ENCODE peak calls at places on chromosomes 16 and 17, in four cellular contexts. A, X, P and F are unnamed samples.

GRCh38 chr17:7856081-7856791 is 1.1 kb downstream of the NAA38 start:
- DNase-seq in A (peak; percentile 83), X (peak; percentile 83), P (no peak), F (no peak)

GRCh38 chr17:82917656-82918345 is 78.0 kb upstream of the ZNF750 start:
- DNase-seq in A (no peak), X (peak; percentile 39), P (no peak), F (no peak)

GRCh38 chr17:33012522-33013033 is 20.9 kb downstream of the SPACA3 start:
- DNase-seq in A (no peak), X (no peak), P (no peak), F (no peak)

GRCh38 chr16:72921620-72922019 is 126.3 kb downstream of the ZFHX3 start:
- DNase-seq in A (peak; percentile 72), X (peak; percentile 45), P (no peak), F (peak; percentile 18)

GRCh38 chr17:44935116-44935515 is 12.5 kb downstream of the KIF18B start:
- DNase-seq in A (no peak), X (no peak), P (no peak), F (no peak)

GRCh38 chr17:49748223-49748622 is 15.7 kb downstream of the FAM117A start:
- DNase-seq in A (no peak), X (no peak), P (no peak), F (no peak)

GRCh38 chr16:15032547-15033308 is 23.1 kb downstream of the NTAN1 start:
- DNase-seq in A (no peak), X (no peak), P (peak; percentile 40), F (no peak)

GRCh38 chr16:50548659-50549560 is 714 bp downstream of the NKD1 start:
- DNase-seq in A (peak; percentile 47), X (no peak), P (peak; percentile 45), F (no peak)

GRCh38 chr16:23337836-23338550 is 35.9 kb downstream of the SCNN1B start:
- DNase-seq in A (no peak), X (no peak), P (no peak), F (no peak)

DNA sequence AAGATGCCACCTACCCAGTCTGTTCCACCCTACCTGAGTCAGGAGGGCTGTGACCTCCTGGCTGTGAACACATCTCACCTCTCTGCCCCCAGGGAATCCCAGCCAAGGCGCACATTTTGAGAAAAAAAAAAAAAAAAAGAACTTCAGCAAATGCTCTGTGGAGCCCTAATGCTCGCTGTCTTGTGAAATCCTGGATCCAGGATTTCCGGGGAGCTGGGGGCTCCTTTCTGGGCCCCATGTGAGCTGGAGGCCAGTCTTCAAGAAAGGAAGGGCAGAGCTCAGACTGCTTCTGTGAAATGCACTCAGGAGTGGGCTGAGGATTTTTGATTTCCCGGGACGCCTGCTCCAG is 36.0 kb upstream of the EMP2 start:
- DNase-seq in A (no peak), X (no peak), P (no peak), F (no peak)
- H3K27ac ChIP-seq in A (no peak overlapping the region), X (no peak overlapping the region), P (no peak overlapping the region), F (no peak overlapping the region)

DNA sequence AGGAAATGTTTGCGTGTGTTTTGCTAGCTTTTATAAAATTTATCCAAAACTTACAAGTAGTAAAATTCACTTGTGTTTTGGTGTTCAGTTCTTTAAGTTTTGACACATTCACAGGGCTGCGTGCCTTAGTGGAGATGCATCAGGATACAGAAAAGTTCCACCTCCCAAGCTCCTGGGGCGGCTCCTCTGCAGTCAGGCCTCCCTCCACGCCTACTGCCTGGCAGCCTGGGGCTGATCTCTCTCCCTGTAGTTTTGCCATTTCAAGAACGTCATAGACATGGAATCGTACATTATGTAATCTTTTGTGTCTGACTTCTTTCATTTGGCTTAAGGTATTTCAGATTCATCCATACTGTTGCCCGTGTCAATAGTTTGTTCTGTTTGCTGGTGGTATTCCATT is 27.2 kb upstream of the IRF8 start:
- DNase-seq in A (no peak), X (no peak), P (no peak), F (no peak)
- H3K27ac ChIP-seq in A (no peak overlapping the region), X (no peak overlapping the region), P (no peak overlapping the region), F (no peak overlapping the region)

DNA sequence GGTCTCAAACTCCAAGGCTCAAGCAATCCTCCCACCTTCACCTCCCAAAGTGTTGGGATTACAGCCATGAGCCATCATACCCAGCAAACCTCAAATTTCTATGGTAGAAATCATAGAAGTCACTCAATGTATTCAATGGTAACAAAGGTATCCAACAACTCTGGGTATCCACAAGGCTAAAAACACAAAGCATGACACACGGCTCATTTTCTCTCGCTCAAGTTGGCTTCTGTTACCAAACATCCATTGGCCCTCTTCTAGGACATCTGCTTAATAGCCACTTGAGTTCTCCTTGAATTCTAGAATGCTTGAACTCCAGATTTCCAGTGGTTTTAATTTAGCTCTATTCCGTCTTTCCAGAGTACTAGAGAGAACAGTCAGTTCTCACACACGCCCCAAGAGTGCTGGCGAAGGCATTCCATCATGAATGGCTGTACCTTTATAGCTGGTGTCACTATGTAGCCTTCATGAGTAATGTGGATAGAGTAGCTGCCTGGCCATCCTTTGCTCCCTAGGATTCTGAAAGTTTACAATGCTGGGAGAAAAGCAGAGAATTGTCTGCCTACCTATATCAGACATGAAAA is 42.6 kb downstream of the SPAG9 start:
- DNase-seq in A (no peak), X (no peak), P (no peak), F (no peak)
- H3K27ac ChIP-seq in A (no peak overlapping the region), X (no peak overlapping the region), P (no peak overlapping the region), F (no peak overlapping the region)

GRCh38 chr16:586047-586644 is 3.7 kb upstream of the RAB40C start:
- DNase-seq in A (peak; percentile 42), X (no peak), P (no peak), F (no peak)

GRCh38 chr16:588889-589657 is 793 bp upstream of the RAB40C start:
- DNase-seq in A (peak; percentile 99), X (peak; percentile 96), P (peak; percentile 99), F (peak; percentile 97)

GRCh38 chr16:585351-585750 is 4.5 kb upstream of the RAB40C start:
- DNase-seq in A (peak; percentile 48), X (no peak), P (no peak), F (no peak)

GRCh38 chr16:588639-588888 is 1.3 kb upstream of the RAB40C start:
- DNase-seq in A (peak; percentile 69), X (peak; percentile 51), P (peak; percentile 78), F (no peak)

GRCh38 chr16:586645-587590 is 2.9 kb upstream of the RAB40C start:
- DNase-seq in A (peak; percentile 69), X (peak; percentile 80), P (no peak), F (no peak)
- H3K27ac ChIP-seq in A (no peak overlapping the region), X (peak overlapping the region; percentile 31), P (no peak overlapping the region), F (no peak overlapping the region)

DNA sequence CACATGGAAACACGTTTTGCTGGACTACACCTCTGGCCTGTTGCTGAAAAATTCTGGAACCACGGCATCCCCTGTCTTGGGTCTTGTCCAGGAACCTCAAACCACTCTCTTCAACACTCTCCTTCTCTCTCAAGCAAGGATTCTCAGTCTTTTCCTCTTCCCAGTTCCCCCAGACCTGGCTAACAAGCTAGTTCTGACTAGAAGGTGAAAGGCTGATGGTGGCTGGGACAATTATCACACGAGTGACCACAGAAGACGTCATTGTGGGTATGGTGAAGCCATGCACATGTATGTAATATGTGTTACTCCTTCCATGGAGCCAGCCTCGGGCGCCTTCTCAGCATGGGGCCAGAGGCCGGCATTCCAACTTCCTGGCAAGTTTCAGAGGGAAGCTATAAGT is 123.0 kb downstream of the CDYL2 start:
- DNase-seq in A (no peak), X (no peak), P (no peak), F (no peak)
- H3K27ac ChIP-seq in A (no peak overlapping the region), X (no peak overlapping the region), P (no peak overlapping the region), F (peak overlapping the region; percentile 58)

DNA sequence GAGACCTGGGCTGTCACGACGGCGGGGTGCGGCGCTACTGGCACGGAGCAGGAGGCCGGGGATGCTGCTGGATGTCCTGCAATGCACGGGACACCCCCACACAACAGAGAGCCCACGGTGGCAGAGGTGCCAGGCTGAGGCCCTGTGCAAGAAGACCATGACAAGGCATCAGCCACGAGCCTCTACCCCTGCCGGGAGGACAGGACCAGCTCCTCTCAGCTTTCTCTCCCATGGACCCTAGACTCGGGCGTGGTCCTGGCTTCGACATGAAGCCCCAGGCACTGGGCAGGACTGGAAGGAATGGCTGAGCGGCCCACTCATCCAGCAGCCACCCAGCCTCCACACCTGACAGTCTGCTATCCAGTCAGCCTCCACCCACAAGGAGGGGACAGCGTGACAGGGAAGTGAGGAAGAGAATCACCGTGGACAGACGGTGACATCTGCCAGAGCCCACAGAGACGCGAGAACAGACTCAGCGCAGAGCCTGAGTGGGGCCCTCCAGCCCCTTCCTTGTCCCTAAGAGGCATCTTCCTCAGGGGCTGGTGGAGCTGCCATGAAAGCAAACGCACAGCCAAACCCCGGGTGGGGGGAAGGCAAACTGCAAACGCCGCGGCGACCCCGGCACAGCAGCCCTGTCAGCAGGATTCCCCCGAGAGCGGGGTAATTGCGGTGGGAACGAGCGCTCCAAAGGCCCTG is 25.5 kb downstream of the SLC7A5 start:
- DNase-seq in A (no peak), X (no peak), P (no peak), F (no peak)
- H3K27ac ChIP-seq in A (no peak overlapping the region), X (no peak overlapping the region), P (no peak overlapping the region), F (no peak overlapping the region)

GRCh38 chr17:74780443-74781238 is 4.5 kb upstream of the NAT9 start:
- DNase-seq in A (no peak), X (no peak), P (no peak), F (peak; percentile 23)

GRCh38 chr17:74777884-74778490 is 1.8 kb upstream of the NAT9 start:
- DNase-seq in A (no peak), X (no peak), P (no peak), F (no peak)

GRCh38 chr17:74782571-74782970 is 6.4 kb upstream of the NAT9 start:
- DNase-seq in A (no peak), X (no peak), P (no peak), F (no peak)

GRCh38 chr17:74778960-74779359 is 2.8 kb upstream of the NAT9 start:
- DNase-seq in A (no peak), X (no peak), P (no peak), F (no peak)

DNA sequence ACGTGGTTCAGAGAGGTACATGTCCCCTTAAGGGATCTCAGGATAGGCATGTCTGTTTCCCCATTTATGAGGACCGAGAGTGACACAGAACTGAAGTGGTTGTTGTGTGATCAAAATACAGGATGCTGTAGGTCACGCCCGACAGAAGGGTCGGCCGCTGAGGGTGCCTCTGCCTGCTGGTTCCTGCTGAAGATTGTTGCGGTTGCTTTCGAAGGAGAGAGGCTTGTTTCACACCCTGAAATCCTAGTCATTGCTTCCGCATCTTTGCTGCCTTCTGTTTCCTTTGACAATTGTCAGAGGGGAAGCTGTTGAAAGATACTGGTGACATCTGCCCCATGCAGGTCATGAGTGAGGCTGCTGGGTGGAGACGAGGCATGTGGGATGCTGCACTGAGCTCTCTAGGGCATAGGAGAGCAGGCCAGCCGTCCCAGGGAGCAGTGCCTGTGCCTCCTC is 3.8 kb upstream of the NAT9 start:
- DNase-seq in A (no peak), X (no peak), P (peak; percentile 86), F (no peak)
- H3K27ac ChIP-seq in A (no peak overlapping the region), X (no peak overlapping the region), P (peak overlapping the region; percentile 57), F (peak overlapping the region; percentile 28)